ENCODE peak calls at places on chromosomes 4 and X, in six cellular contexts. B is astrocyte; S is mesenchymal stem cell; W is tibial artery; A is naive thymus-derived CD4-positive, alpha-beta T cell; Y is Peyer's patch. N is an unnamed sample.
A peak's percentile ranks its signal among the peaks of the same experiment; 100 is the strongest.

GRCh38 chr4:90081432-90082195 is 45.6 kb upstream of the CCSER1 start:
- DNase-seq in B (no peak), S (no peak), W (no peak), A (no peak), Y (no peak), N (no peak)

GRCh38 chr4:1479454-1479853 is 73.2 kb upstream of the NKX1-1 start:
- DNase-seq in B (no peak), Y (no peak), S (no peak), A (no peak), W (peak; percentile 51), N (peak; percentile 45)

GRCh38 chr4:21795091-21795490 is 153.5 kb downstream of the KCNIP4 start:
- DNase-seq in Y (no peak), B (peak; percentile 55), S (peak; percentile 72), A (no peak), W (no peak), N (no peak)

GRCh38 chrX:23901065-23901464 is 6.7 kb downstream of the APOO start:
- DNase-seq in B (peak; percentile 84), W (no peak), A (no peak), Y (no peak), S (peak; percentile 87), N (no peak)

GRCh38 chrX:132214518-132214917 is 4.7 kb downstream of the RAP2C start:
- DNase-seq in S (no peak), W (no peak), Y (no peak), A (no peak), B (no peak), N (no peak)

GRCh38 chr4:140135529-140136021 is 18.4 kb downstream of the MAML3 start:
- DNase-seq in S (peak; percentile 42), W (no peak), B (peak; percentile 73), Y (no peak), A (no peak), N (peak; percentile 69)

GRCh38 chr4:65669008-65669971 is 999 bp downstream of the EPHA5 start:
- DNase-seq in S (peak; percentile 28), A (no peak), B (peak; percentile 61), Y (no peak), W (peak; percentile 60), N (peak; percentile 49)

GRCh38 chrX:47991263-47992092 is 12.3 kb downstream of the ZNF182 start:
- DNase-seq in S (peak; percentile 30), B (peak; percentile 75), A (no peak), W (no peak), Y (no peak), N (no peak)

GRCh38 chr4:133146574-133147198 is 2.4 kb upstream of the PCDH10 start:
- DNase-seq in S (peak; percentile 77), A (no peak), B (peak; percentile 36), W (peak; percentile 67), Y (no peak), N (no peak)

GRCh38 chr4:125390727-125391126 is 76.0 kb downstream of the FAT4 start:
- DNase-seq in S (no peak), W (no peak), A (no peak), B (no peak), Y (no peak), N (no peak)
- H3K27ac ChIP-seq in S (peak overlapping the region; percentile 78), W (peak overlapping the region; percentile 68), A (no peak overlapping the region), B (peak overlapping the region; percentile 85), Y (peak overlapping the region; percentile 74), N (peak overlapping the region; percentile 70)

DNA sequence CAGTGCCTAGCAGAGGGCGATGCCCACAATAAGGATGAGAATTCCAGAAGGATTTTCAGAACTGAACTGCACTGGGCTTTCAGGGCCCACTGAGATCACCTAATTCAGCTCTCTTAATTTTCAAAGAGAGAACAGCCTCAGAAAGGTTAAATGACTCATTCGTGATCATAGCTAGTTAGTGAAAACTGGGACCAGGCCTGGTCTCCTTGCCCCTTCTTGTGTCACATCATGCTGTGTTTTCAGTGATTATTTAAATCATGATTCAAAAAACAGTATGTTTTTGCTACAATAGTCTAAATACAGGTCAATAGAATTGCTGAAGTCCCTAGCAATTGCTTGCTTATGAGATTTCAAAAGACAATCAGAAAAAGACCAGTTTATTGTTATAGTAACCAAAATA is 136.4 kb upstream of the PLAC1 start:
- DNase-seq in S (no peak), Y (no peak), W (no peak), A (no peak), B (no peak), N (no peak)
- H3K4me3 ChIP-seq in S (no peak overlapping the region), Y (no peak overlapping the region), W (no peak overlapping the region), A (no peak overlapping the region), B (no peak overlapping the region), N (no peak overlapping the region)

GRCh38 chrX:81729269-81729777 is 527.4 kb downstream of the SH3BGRL start:
- DNase-seq in Y (no peak), S (no peak), A (no peak), B (no peak), W (no peak), N (no peak)
- H3K9me3 ChIP-seq in Y (no peaks in the 10 kb centered on the region), S (peaks cover 58% of the 10 kb centered on the region), A (no peaks in the 10 kb centered on the region), B (peaks cover 3% of the 10 kb centered on the region), W (peaks cover 21% of the 10 kb centered on the region), N (no peaks in the 10 kb centered on the region)

GRCh38 chr4:169345207-169345788 is 74.5 kb upstream of the SH3RF1 start:
- DNase-seq in B (peak; percentile 75), A (no peak), Y (no peak), W (no peak), S (no peak), N (no peak)
- H3K27ac ChIP-seq in B (peak overlapping the region; percentile 54), A (no peak overlapping the region), Y (no peak overlapping the region), W (no peak overlapping the region), S (no peak overlapping the region), N (no peak overlapping the region)

DNA sequence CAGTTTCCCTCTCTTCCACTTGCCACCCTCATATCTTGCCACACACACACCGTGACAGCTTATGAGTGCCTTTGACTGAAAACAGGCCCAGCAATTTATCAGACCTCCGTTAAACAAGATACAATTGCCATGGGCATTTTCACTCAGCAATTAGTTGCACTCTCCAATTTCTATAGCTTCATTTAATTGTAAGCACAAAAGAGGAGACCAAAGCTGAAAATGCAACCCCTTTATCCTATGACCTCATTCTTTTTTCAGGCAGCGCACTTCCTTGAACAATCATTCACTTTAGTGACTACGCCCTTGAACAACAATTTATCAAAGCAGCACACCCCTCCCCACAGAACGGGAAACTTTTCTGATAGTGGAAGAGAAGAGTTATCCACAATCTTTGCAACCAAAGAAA is 4.1 kb downstream of the POF1B start:
- DNase-seq in A (no peak), Y (peak; percentile 60), B (no peak), S (no peak), W (no peak), N (no peak)
- H3K4me3 ChIP-seq in A (no peak overlapping the region), Y (peak overlapping the region; percentile 50), B (no peak overlapping the region), S (no peak overlapping the region), W (no peak overlapping the region), N (no peak overlapping the region)

N was measured in upper lobe of right lung.